ENCODE peak calls at places on chromosomes 5 and 9, in five cellular contexts. G is mammary epithelial cell, D is fibroblast of lung, R is fibroblast of mammary gland, L is HCT116. W is an unnamed sample.

GRCh38 chr9:7935666-7936065 is 136.1 kb upstream of the DMAC1 start:
- DNase-seq in R (no peak), G (no peak), D (peak; percentile 66), L (no peak), W (no peak)

GRCh38 chr5:178467261-178468195 is 122.7 kb downstream of the COL23A1 start:
- DNase-seq in R (peak; percentile 3), D (peak; percentile 81), G (no peak), L (no peak), W (no peak)

GRCh38 chr5:13640270-13640669 is 304.2 kb downstream of the DNAH5 start:
- DNase-seq in L (no peak), G (no peak), R (no peak), D (no peak), W (peak; percentile 34)

GRCh38 chr5:141902015-141902414 is 21.7 kb upstream of the DELE1 start:
- DNase-seq in D (no peak), R (no peak), G (no peak), L (no peak), W (no peak)

GRCh38 chr9:88187631-88188030 is 49.4 kb upstream of the SPATA31C2 start:
- DNase-seq in R (peak; percentile 41), G (no peak), D (no peak), L (no peak), W (no peak)

GRCh38 chr5:180787711-180788431 is 14.7 kb downstream of the MGAT1 start:
- DNase-seq in R (no peak), L (no peak), G (no peak), D (no peak), W (no peak)

GRCh38 chr9:89364664-89365531 is 46.6 kb downstream of the SECISBP2 start:
- DNase-seq in R (no peak), L (no peak), D (no peak), G (peak; percentile 46), W (peak; percentile 55)

GRCh38 chr5:68460147-68460760 is 244.7 kb downstream of the PIK3R1 start:
- DNase-seq in D (peak; percentile 83), R (peak; percentile 79), G (peak; percentile 40), L (peak; percentile 60), W (peak; percentile 73)

GRCh38 chr9:96344458-96345180 is 38.9 kb downstream of the SLC35D2 start:
- DNase-seq in R (peak; percentile 98), L (peak; percentile 73), G (peak; percentile 76), D (peak; percentile 98), W (peak; percentile 86)

GRCh38 chr9:106286249-106286648 is 576.7 kb upstream of the ZNF462 start:
- DNase-seq in G (peak; percentile 27), D (peak; percentile 29), L (no peak), R (peak; percentile 4), W (peak; percentile 47)

GRCh38 chr5:149289307-149289706 is 17.6 kb downstream of the AFAP1L1 start:
- DNase-seq in G (no peak), D (no peak), L (no peak), R (no peak), W (no peak)

GRCh38 chr9:131418143-131419028 is 24.5 kb downstream of the PRRC2B start:
- DNase-seq in R (no peak), D (no peak), L (no peak), G (no peak), W (no peak)

GRCh38 chr9:16333697-16334096 is 536.8 kb downstream of the BNC2 start:
- DNase-seq in R (peak; percentile 54), L (no peak), D (no peak), G (no peak), W (no peak)

GRCh38 chr5:116747881-116748280 is 173.3 kb upstream of the SEMA6A start:
- DNase-seq in D (peak; percentile 13), G (no peak), L (no peak), R (peak; percentile 12), W (no peak)

GRCh38 chr5:134177197-134178171 is 734 bp upstream of the SKP1 start:
- DNase-seq in G (peak; percentile 84), L (peak; percentile 60), D (peak; percentile 84), R (peak; percentile 72), W (peak; percentile 83)

GRCh38 chr5:17370651-17371050 is 127.4 kb upstream of the TAF11L2 start:
- DNase-seq in G (peak; percentile 57), R (no peak), L (no peak), D (no peak), W (peak; percentile 89)

GRCh38 chr5:36646507-36647023 is 40.2 kb downstream of the SLC1A3 start:
- DNase-seq in L (peak; percentile 27), G (no peak), R (no peak), D (no peak), W (no peak)

GRCh38 chr9:91415290-91415689 is 8.3 kb downstream of the NFIL3 start:
- DNase-seq in G (no peak), L (no peak), D (no peak), R (no peak), W (no peak)

GRCh38 chr5:138177936-138178515 is 404 bp downstream of the BRD8 start:
- DNase-seq in G (peak; percentile 19), D (peak; percentile 43), L (no peak), R (peak; percentile 37), W (peak; percentile 55)

GRCh38 chr9:14331120-14331519 is 17.2 kb upstream of the NFIB start:
- DNase-seq in D (no peak), R (no peak), L (no peak), G (no peak), W (no peak)

GRCh38 chr5:168749391-168750100 is 170.4 kb upstream of the PANK3 start:
- DNase-seq in R (no peak), D (no peak), G (no peak), L (no peak), W (no peak)

GRCh38 chr5:98904786-98905185 is 24.0 kb downstream of the CHD1 start:
- DNase-seq in L (no peak), D (peak; percentile 15), G (peak; percentile 65), R (peak; percentile 79), W (peak; percentile 76)

GRCh38 chr5:74030821-74031220 is 404.8 kb downstream of the ARHGEF28 start:
- DNase-seq in R (no peak), G (no peak), L (no peak), D (no peak), W (peak; percentile 36)

GRCh38 chr9:133892193-133892920 is 99.8 kb downstream of the VAV2 start:
- DNase-seq in L (no peak), D (no peak), G (no peak), R (no peak), W (no peak)

GRCh38 chr9:95710449-95710848 is 165.0 kb upstream of the ERCC6L2 start:
- DNase-seq in L (no peak), G (no peak), R (no peak), D (no peak), W (no peak)

GRCh38 chr9:8962084-8962483 is 1162.5 kb upstream of the DMAC1 start:
- DNase-seq in D (no peak), L (no peak), R (peak; percentile 29), G (no peak), W (no peak)

GRCh38 chr5:38258319-38259061 is at the start of gene EGFLAM:
- DNase-seq in R (no peak), G (peak; percentile 4), L (no peak), D (peak; percentile 1), W (peak; percentile 11)

GRCh38 chr9:130780865-130781504 is 54.1 kb upstream of the ABL1 start:
- DNase-seq in D (peak; percentile 99), R (peak; percentile 100), L (no peak), G (no peak), W (peak; percentile 36)

GRCh38 chr9:33167084-33167948 is at the start of gene B4GALT1:
- DNase-seq in R (peak; percentile 91), D (peak; percentile 94), L (peak; percentile 41), G (peak; percentile 95), W (peak; percentile 93)
- TF ChIP-seq CTCF in R (no peak), D (no peak), L (no peak), G (peak; percentile 13), W (no peak)

DNA sequence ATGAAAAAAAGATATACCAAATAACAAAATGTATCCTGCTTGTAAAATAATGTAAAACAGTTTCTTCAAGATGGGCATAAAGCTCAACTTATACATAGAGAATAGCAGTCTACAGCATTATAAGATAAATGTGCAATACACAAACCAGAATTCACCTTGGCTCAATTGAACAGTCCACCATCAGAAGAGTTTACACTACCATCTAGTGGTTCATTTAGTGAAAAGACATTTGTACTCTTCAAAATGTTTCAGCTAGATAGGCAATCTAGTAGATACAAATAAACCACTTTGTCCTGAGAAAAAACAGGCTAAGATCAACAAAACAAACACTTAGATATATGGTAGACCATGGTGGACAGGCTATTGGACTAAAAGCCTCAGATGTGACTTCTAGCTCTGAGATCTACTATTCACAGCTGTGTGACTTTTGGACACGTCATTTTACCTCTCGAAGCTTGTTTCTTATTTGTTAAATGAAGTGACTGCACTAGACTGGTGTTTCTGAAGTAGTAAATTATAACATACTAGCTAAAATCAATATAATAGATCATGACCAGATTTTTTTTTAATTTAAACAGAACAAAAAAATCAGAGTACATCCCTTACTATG is 22.1 kb upstream of the TPD52L3 start:
- DNase-seq in L (peak; percentile 32), G (peak; percentile 46), R (peak; percentile 65), D (peak; percentile 65), W (peak; percentile 68)
- TF ChIP-seq CTCF in L (peak; percentile 81), G (peak; percentile 64), R (peak; percentile 67), D (peak; percentile 44), W (peak; percentile 56)

DNA sequence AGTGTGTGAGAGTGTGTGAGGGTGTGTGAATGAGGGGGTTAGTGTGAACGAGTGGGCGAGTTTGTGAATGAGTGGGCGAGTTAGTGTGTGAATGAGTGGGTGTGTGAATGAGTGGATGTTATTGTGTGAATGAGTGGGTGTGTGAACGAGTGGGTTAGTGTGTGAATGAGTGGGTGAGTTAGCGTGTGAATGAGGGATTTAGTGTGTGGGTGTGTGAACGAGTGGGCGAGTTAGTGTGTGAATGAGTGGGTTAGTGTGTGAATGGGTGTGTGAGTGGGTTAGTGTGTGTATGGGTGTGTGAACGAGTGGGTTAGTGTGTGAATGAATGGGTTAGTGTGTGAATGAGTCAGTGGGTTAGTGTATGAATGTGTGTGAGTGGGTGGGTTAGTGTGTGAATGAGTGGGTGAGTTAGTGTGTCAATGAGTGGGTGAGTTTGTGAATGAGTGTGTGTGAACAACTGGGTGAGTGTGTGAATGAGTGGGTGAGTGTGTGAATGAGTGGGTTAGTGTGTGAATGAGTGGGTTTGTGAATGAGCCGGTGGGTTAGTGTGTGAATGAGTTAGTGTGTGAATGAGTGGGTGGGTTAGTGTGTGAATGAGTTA is 37.5 kb downstream of the NKD2 start:
- DNase-seq in G (no peak), R (no peak), L (no peak), D (no peak), W (no peak)
- TF ChIP-seq CTCF in G (no peak), R (no peak), L (no peak), D (no peak), W (no peak)

GRCh38 chr5:64344501-64344900 is 161.3 kb upstream of the RGS7BP start:
- DNase-seq in D (no peak), L (no peak), R (no peak), G (no peak), W (no peak)

GRCh38 chr5:64341340-64341739 is 164.5 kb upstream of the RGS7BP start:
- DNase-seq in R (no peak), L (no peak), D (no peak), G (no peak), W (peak; percentile 46)

GRCh38 chr5:64347308-64347707 is 158.5 kb upstream of the RGS7BP start:
- DNase-seq in L (no peak), G (no peak), R (no peak), D (no peak), W (peak; percentile 21)
- TF ChIP-seq CTCF in L (no peak), G (peak; percentile 32), R (no peak), D (no peak), W (peak; percentile 38)

W was measured in epithelial cell of esophagus.